ENCODE peak calls at places on chromosomes 3 and 15, in six cellular contexts. I, O, F, Y, V and W are unnamed samples.
A peak's percentile ranks its signal among the peaks of the same experiment; 100 is the strongest.

GRCh38 chr3:188282871-188283270 is 128.9 kb downstream of the LPP start:
- DNase-seq in I (no peak), O (no peak), F (no peak), Y (no peak), V (no peak), W (no peak)

GRCh38 chr3:12224181-12225147 is 64.4 kb upstream of the PPARG start:
- DNase-seq in I (no peak), O (no peak), F (peak; percentile 98), Y (no peak), V (peak; percentile 88), W (no peak)

GRCh38 chr3:34013818-34014576 is 215.6 kb downstream of the PDCD6IP start:
- DNase-seq in I (no peak), O (no peak), F (no peak), Y (no peak), V (no peak), W (no peak)

GRCh38 chr3:12180218-12180617 is 21.5 kb upstream of the TIMP4 start:
- DNase-seq in I (no peak), O (no peak), F (peak; percentile 90), Y (peak; percentile 83), V (peak; percentile 63), W (peak; percentile 35)

GRCh38 chr3:40511031-40511718 is 5.3 kb downstream of the ZNF620 start:
- DNase-seq in I (no peak), O (no peak), F (no peak), Y (no peak), V (no peak), W (no peak)

GRCh38 chr3:30384546-30385072 is 221.8 kb upstream of the TGFBR2 start:
- DNase-seq in I (no peak), O (no peak), F (no peak), Y (no peak), V (no peak), W (no peak)

GRCh38 chr3:84567796-84568195 is 391.0 kb upstream of the CADM2 start:
- DNase-seq in I (no peak), O (no peak), F (no peak), Y (no peak), V (no peak), W (no peak)

GRCh38 chr3:122493296-122493695 is 21.4 kb downstream of the KPNA1 start:
- DNase-seq in I (no peak), O (no peak), F (peak; percentile 63), Y (no peak), V (no peak), W (no peak)

GRCh38 chr3:8542190-8542980 is 40.8 kb downstream of the LMCD1 start:
- DNase-seq in I (no peak), O (no peak), F (no peak), Y (peak; percentile 64), V (no peak), W (no peak)

GRCh38 chr15:43105778-43106485 is at the start of gene UBR1:
- DNase-seq in I (peak; percentile 89), O (peak; percentile 91), F (peak; percentile 97), Y (peak; percentile 96), V (peak; percentile 89), W (peak; percentile 92)

GRCh38 chr3:49530231-49530630 is 24.0 kb upstream of the BSN start:
- DNase-seq in I (no peak), O (no peak), F (no peak), Y (no peak), V (no peak), W (no peak)

GRCh38 chr3:13009946-13010315 is 63.3 kb downstream of the IQSEC1 start:
- DNase-seq in I (no peak), O (no peak), F (no peak), Y (no peak), V (no peak), W (no peak)

GRCh38 chr15:31563421-31563820 is 236.8 kb downstream of the KLF13 start:
- DNase-seq in I (no peak), O (no peak), F (no peak), Y (no peak), V (no peak), W (no peak)

GRCh38 chr3:127000128-127000527 is 17.2 kb downstream of the PLXNA1 start:
- DNase-seq in I (no peak), O (no peak), F (no peak), Y (no peak), V (no peak), W (no peak)

GRCh38 chr15:39255760-39256159 is 325.1 kb upstream of the THBS1 start:
- DNase-seq in I (no peak), O (no peak), F (no peak), Y (no peak), V (no peak), W (no peak)

GRCh38 chr3:45506751-45507391 is 87.7 kb upstream of the LIMD1 start:
- DNase-seq in I (no peak), O (no peak), F (no peak), Y (no peak), V (no peak), W (no peak)

GRCh38 chr3:111913163-111913763 is 54.2 kb downstream of the PHLDB2 start:
- DNase-seq in I (no peak), O (no peak), F (no peak), Y (no peak), V (no peak), W (no peak)

GRCh38 chr3:122680381-122681293 is at the start of gene PARP14:
- DNase-seq in I (peak; percentile 80), O (peak; percentile 83), F (peak; percentile 78), Y (peak; percentile 92), V (peak; percentile 84), W (peak; percentile 67)

GRCh38 chr3:78140866-78141658 is 1101.2 kb downstream of the ROBO2 start:
- DNase-seq in I (no peak), O (no peak), F (peak; percentile 27), Y (no peak), V (no peak), W (no peak)

GRCh38 chr15:41042851-41043250 is 73.2 kb downstream of the INO80 start:
- DNase-seq in I (no peak), O (no peak), F (no peak), Y (no peak), V (no peak), W (no peak)

GRCh38 chr3:20622304-20622703 is 436.3 kb upstream of the SGO1 start:
- DNase-seq in I (no peak), O (no peak), F (no peak), Y (no peak), V (no peak), W (no peak)

GRCh38 chr15:34304613-34305012 is 33.0 kb downstream of the SLC12A6 start:
- DNase-seq in I (no peak), O (no peak), F (peak; percentile 43), Y (no peak), V (no peak), W (no peak)

GRCh38 chr3:108838411-108838810 is 15.8 kb downstream of the TRAT1 start:
- DNase-seq in I (no peak), O (no peak), F (no peak), Y (no peak), V (no peak), W (no peak)

GRCh38 chr3:112378989-112379692 is 46.2 kb downstream of the CD200 start:
- DNase-seq in I (no peak), O (no peak), F (peak; percentile 97), Y (no peak), V (no peak), W (no peak)

GRCh38 chr15:85872125-85872524 is 77.4 kb upstream of the KLHL25 start:
- DNase-seq in I (no peak), O (no peak), F (no peak), Y (no peak), V (no peak), W (no peak)

GRCh38 chr15:74414081-74414580 is 19.6 kb downstream of the SEMA7A start:
- DNase-seq in I (no peak), O (no peak), F (no peak), Y (no peak), V (no peak), W (no peak)

GRCh38 chr3:197289726-197290125 is 8.7 kb downstream of the DLG1 start:
- DNase-seq in I (no peak), O (no peak), F (no peak), Y (no peak), V (no peak), W (no peak)

GRCh38 chr15:80210612-80211554 is 41.1 kb downstream of the CTXND1 start:
- DNase-seq in I (no peak), O (no peak), F (no peak), Y (no peak), V (peak; percentile 30), W (no peak)

GRCh38 chr3:63976166-63976861 is 47.0 kb downstream of the PSMD6 start:
- DNase-seq in I (peak; percentile 36), O (no peak), F (peak; percentile 98), Y (no peak), V (no peak), W (no peak)

GRCh38 chr15:70856884-70857546 is 3.1 kb upstream of the LARP6 start:
- DNase-seq in I (peak; percentile 94), O (no peak), F (peak; percentile 99), Y (peak; percentile 85), V (peak; percentile 68), W (peak; percentile 74)

GRCh38 chr3:181176610-181177009 is 187.1 kb upstream of the DNAJC19 start:
- DNase-seq in I (no peak), O (peak; percentile 4), F (peak; percentile 67), Y (no peak), V (peak; percentile 52), W (peak; percentile 72)
- TF ChIP-seq CTCF in I (peak; percentile 9), O (peak; percentile 26), F (peak; percentile 54), Y (peak; percentile 58), V (peak; percentile 21), W (peak; percentile 61)

GRCh38 chr15:76337739-76338554 is 1.4 kb downstream of the ISL2 start:
- DNase-seq in I (no peak), O (peak; percentile 55), F (no peak), Y (no peak), V (no peak), W (no peak)
- TF ChIP-seq CTCF in I (no peak), O (no peak), F (no peak), Y (no peak), V (no peak), W (no peak)

DNA sequence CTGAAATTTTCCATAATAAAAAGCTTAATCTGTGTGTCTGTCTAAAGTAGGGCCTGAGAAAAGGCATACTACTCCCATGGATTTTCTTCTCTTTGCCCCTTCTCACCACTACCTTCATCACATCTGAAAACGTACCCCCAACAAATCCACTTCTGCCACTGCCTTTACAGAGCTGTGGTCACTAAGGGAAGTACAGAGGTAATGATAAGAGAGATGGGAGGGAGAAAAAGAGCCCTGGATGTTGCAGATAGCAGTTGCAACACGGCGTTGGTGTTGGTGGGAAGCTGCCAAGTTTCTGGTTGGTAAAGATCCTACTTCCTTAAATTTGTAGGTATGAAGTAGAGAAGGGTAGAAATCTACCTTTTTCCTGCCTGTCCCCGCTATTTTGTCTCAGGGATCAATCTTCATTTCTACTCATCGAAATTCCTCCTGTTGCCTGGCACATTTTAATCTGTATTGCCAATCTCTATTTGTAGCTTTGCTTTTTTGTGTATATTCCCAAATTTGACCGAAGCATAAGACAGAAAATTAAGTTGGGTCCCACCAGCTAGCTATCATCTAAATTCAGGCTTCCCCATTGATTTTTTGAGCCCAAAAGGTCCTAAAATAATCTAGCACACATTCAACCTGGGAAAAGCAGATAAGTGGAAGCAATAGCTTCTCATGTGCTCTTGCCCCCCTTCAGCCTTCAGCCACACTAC is 102.9 kb downstream of the TFDP2 start:
- DNase-seq in I (no peak), O (no peak), F (peak; percentile 18), Y (no peak), V (no peak), W (no peak)
- TF ChIP-seq CTCF in I (no peak), O (no peak), F (no peak), Y (no peak), V (no peak), W (no peak)

GRCh38 chr3:178443634-178444033 is 92.6 kb upstream of the KCNMB2 start:
- DNase-seq in I (no peak), O (no peak), F (peak; percentile 43), Y (no peak), V (no peak), W (no peak)
- TF ChIP-seq CTCF in I (no peak), O (no peak), F (no peak), Y (no peak), V (no peak), W (peak; percentile 4)

GRCh38 chr3:159674583-159674982 is 314.1 kb upstream of the IL12A start:
- DNase-seq in I (no peak), O (no peak), F (no peak), Y (no peak), V (no peak), W (no peak)
- TF ChIP-seq CTCF in I (no peak), O (no peak), F (no peak), Y (no peak), V (no peak), W (no peak)